ENCODE peak calls at places on chromosome 11, in ten cellular contexts. X, L, T, B, S, P, Q, W, I and H are unnamed samples. For H3K4me1 and H3K9me3, the result is how much of the 10 kb centered on the place peaks cover.

GRCh38 chr11:94958118-94958517 is 15.2 kb downstream of the CWC15 start:
- ATAC-seq in X (no peak), L (peak), T (no peak), B (no peak), S (no peak), P (no peak), Q (no peak), W (no peak), I (no peak), H (no peak)

GRCh38 chr11:32259641-32260081 is 168.8 kb downstream of the RCN1 start:
- ATAC-seq in X (peak), L (peak), T (peak), B (no peak), S (peak), P (no peak), Q (peak), W (no peak), I (no peak), H (no peak)

GRCh38 chr11:2675540-2675939 is 24.3 kb downstream of the KCNQ1OT1 start:
- ATAC-seq in X (no peak), L (no peak), T (no peak), B (peak), S (no peak), P (peak), Q (no peak), W (no peak), I (no peak), H (no peak)

GRCh38 chr11:6156628-6157367 is 13.3 kb downstream of the OR52B2 start:
- ATAC-seq in X (no peak), L (no peak), T (no peak), B (no peak), S (peak), P (no peak), Q (no peak), W (no peak), I (no peak), H (no peak)

GRCh38 chr11:93073026-93073425 is 103.6 kb downstream of the MTNR1B start:
- ATAC-seq in X (no peak), L (no peak), T (no peak), B (no peak), S (no peak), P (no peak), Q (no peak), W (no peak), I (no peak), H (no peak)

GRCh38 chr11:4086584-4087353 is 7.8 kb upstream of the RRM1 start:
- ATAC-seq in X (no peak), L (no peak), T (no peak), B (no peak), S (no peak), P (no peak), Q (peak), W (no peak), I (no peak), H (no peak)

GRCh38 chr11:130846606-130847005 is 69.7 kb downstream of the SNX19 start:
- ATAC-seq in X (no peak), L (no peak), T (no peak), B (no peak), S (no peak), P (no peak), Q (no peak), W (no peak), I (no peak), H (no peak)

GRCh38 chr11:19929147-19929546 is 216.5 kb downstream of the NAV2 start:
- ATAC-seq in X (peak), L (peak), T (no peak), B (no peak), S (peak), P (no peak), Q (no peak), W (no peak), I (no peak), H (no peak)

GRCh38 chr11:67409781-67410368 is 5.6 kb upstream of the CARNS1 start:
- ATAC-seq in X (peak), L (no peak), T (no peak), B (peak), S (peak), P (peak), Q (peak), W (no peak), I (peak), H (no peak)

GRCh38 chr11:93559681-93560080 is 16.5 kb upstream of the SMCO4 start:
- ATAC-seq in X (no peak), L (no peak), T (no peak), B (no peak), S (no peak), P (peak), Q (no peak), W (no peak), I (no peak), H (no peak)

GRCh38 chr11:17588166-17588565 is 41.1 kb downstream of the OTOG start:
- ATAC-seq in X (no peak), L (no peak), T (no peak), B (no peak), S (no peak), P (no peak), Q (no peak), W (no peak), I (no peak), H (no peak)

GRCh38 chr11:92227233-92227593 is 2.6 kb downstream of the FAT3 start:
- ATAC-seq in X (no peak), L (no peak), T (no peak), B (no peak), S (no peak), P (no peak), Q (no peak), W (no peak), I (no peak), H (no peak)

GRCh38 chr11:45058344-45058743 is 88.1 kb upstream of the PRDM11 start:
- ATAC-seq in X (no peak), L (no peak), T (peak), B (no peak), S (peak), P (no peak), Q (no peak), W (no peak), I (no peak), H (no peak)

GRCh38 chr11:47908198-47908597 is 60.0 kb upstream of the NUP160 start:
- ATAC-seq in X (peak), L (no peak), T (peak), B (no peak), S (peak), P (peak), Q (no peak), W (no peak), I (peak), H (peak)

GRCh38 chr11:65558002-65558784 is at the start of gene LTBP3:
- ATAC-seq in X (peak), L (peak), T (peak), B (peak), S (peak), P (peak), Q (peak), W (peak), I (peak), H (peak)

GRCh38 chr11:128592454-128592853 is 5.1 kb upstream of the ETS1 start:
- ATAC-seq in X (no peak), L (no peak), T (no peak), B (no peak), S (no peak), P (no peak), Q (no peak), W (no peak), I (no peak), H (no peak)

GRCh38 chr11:66906077-66906929 is 49.4 kb downstream of the LRFN4 start:
- ATAC-seq in X (no peak), L (peak), T (no peak), B (peak), S (no peak), P (no peak), Q (peak), W (no peak), I (no peak), H (no peak)

GRCh38 chr11:17036666-17037658 is 22.7 kb upstream of the PLEKHA7 start:
- ATAC-seq in X (no peak), L (no peak), T (no peak), B (peak), S (no peak), P (peak), Q (peak), W (no peak), I (peak), H (no peak)

GRCh38 chr11:1075341-1075911 is 752 bp downstream of the MUC2 start:
- ATAC-seq in X (no peak), L (no peak), T (no peak), B (no peak), S (no peak), P (no peak), Q (no peak), W (no peak), I (no peak), H (no peak)

GRCh38 chr11:112113539-112114457 is 27.1 kb downstream of the SDHD start:
- ATAC-seq in X (peak), L (peak), T (peak), B (peak), S (peak), P (peak), Q (peak), W (peak), I (peak), H (no peak)

GRCh38 chr11:67483901-67484665 is 1.3 kb downstream of the AIP start:
- ATAC-seq in X (no peak), L (no peak), T (no peak), B (peak), S (no peak), P (no peak), Q (no peak), W (peak), I (no peak), H (no peak)

GRCh38 chr11:62143727-62144126 is 19.9 kb downstream of the INCENP start:
- ATAC-seq in X (no peak), L (no peak), T (no peak), B (no peak), S (no peak), P (no peak), Q (peak), W (no peak), I (no peak), H (no peak)

GRCh38 chr11:9219572-9219971 is 45.6 kb downstream of the DENND5A start:
- ATAC-seq in X (no peak), L (peak), T (peak), B (no peak), S (no peak), P (peak), Q (no peak), W (no peak), I (peak), H (peak)

GRCh38 chr11:11378184-11378940 is 25.3 kb upstream of the CSNK2A3 start:
- ATAC-seq in X (no peak), L (no peak), T (no peak), B (no peak), S (no peak), P (no peak), Q (no peak), W (no peak), I (peak), H (no peak)
- H3K4me1 ChIP-seq in X (under half), L (under half), T (under half), B (under half), S (under half), P (under half), Q (under half), W (under half), I (under half), H (under half)

GRCh38 chr11:55054723-55055122 is 207.2 kb upstream of the TRIM48 start:
- ATAC-seq in X (no peak), L (no peak), T (no peak), B (no peak), S (no peak), P (no peak), Q (no peak), W (no peak), I (no peak), H (no peak)
- H3K9me3 ChIP-seq in X (half or more), L (under half), T (half or more), B (half or more), S (half or more), P (under half), Q (under half), W (under half), I (under half), H (half or more)

DNA sequence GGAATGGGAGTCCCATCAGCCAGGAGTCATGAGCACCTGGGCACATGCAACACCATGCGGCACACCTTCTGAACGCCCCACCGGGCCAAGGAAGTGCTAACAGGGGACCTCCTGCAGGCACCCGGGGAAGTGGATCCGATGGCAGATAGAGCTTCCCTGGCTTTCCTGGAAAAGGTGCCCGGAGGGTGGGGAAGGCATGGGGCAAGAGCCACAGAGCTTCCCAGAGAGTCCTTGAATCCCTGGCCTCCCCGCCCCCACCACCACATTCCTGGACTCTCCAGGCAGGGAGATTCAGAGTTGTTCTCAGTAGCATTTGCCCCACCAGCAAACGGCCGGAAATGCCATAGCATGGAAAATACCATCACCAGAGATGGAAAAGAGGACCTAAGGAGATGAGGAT is 8.3 kb downstream of the TRIM29 start:
- ATAC-seq in X (no peak), L (no peak), T (no peak), B (no peak), S (no peak), P (no peak), Q (no peak), W (no peak), I (no peak), H (no peak)
- H3K4me1 ChIP-seq in X (under half), L (under half), T (under half), B (under half), S (under half), P (under half), Q (under half), W (under half), I (under half), H (under half)

GRCh38 chr11:60318726-60319125 is 8.3 kb upstream of the MS4A6E start:
- ATAC-seq in X (no peak), L (no peak), T (no peak), B (no peak), S (no peak), P (no peak), Q (no peak), W (no peak), I (no peak), H (no peak)
- H3K9me3 ChIP-seq in X (under half), L (under half), T (under half), B (under half), S (under half), P (under half), Q (under half), W (under half), I (under half), H (under half)

GRCh38 chr11:108302121-108302785 is 79.4 kb downstream of the ATM start:
- ATAC-seq in X (no peak), L (peak), T (no peak), B (no peak), S (no peak), P (no peak), Q (no peak), W (no peak), I (no peak), H (no peak)
- H3K4me1 ChIP-seq in X (under half), L (under half), T (under half), B (under half), S (under half), P (under half), Q (under half), W (under half), I (under half), H (under half)